ENCODE peak calls at places on chromosome 14, in seven cellular contexts. V is AG04450; U is T follicular helper cell; Z is AG08396; S is tibial artery; A is activated CD4-positive, CD25-positive, alpha-beta regulatory T cell; R is WTC11. N is an unnamed sample.

GRCh38 chr14:76664790-76665189 is 96.5 kb upstream of the VASH1 start:
- DNase-seq in U (no peak), Z (no peak), A (no peak), R (no peak), V (no peak), S (no peak), N (no peak)

GRCh38 chr14:75563931-75564330 is 14.5 kb upstream of the FLVCR2 start:
- DNase-seq in S (no peak), R (no peak), V (no peak), A (no peak), Z (no peak), U (no peak), N (no peak)

GRCh38 chr14:72128629-72129028 is 196.4 kb downstream of the RGS6 start:
- DNase-seq in Z (no peak), U (no peak), S (no peak), A (no peak), R (no peak), V (no peak), N (no peak)

GRCh38 chr14:58238252-58239247 is 6.1 kb upstream of the PSMA3 start:
- DNase-seq in A (no peak), R (no peak), V (peak), U (no peak), S (peak), Z (peak), N (no peak)

GRCh38 chr14:106390401-106390800 is 864.0 kb downstream of the TMEM121 start:
- DNase-seq in V (no peak), S (no peak), A (no peak), R (no peak), U (no peak), Z (no peak), N (no peak)

GRCh38 chr14:64296561-64296960 is 2.4 kb upstream of the ESR2 start:
- DNase-seq in V (no peak), A (no peak), S (no peak), R (no peak), U (no peak), Z (no peak), N (no peak)

GRCh38 chr14:32933623-32933942 is 5.1 kb upstream of the NPAS3 start:
- DNase-seq in A (no peak), Z (peak), R (peak), S (no peak), U (no peak), V (no peak), N (no peak)

GRCh38 chr14:105305350-105305749 is 4.5 kb upstream of the BRF1 start:
- DNase-seq in V (no peak), R (no peak), S (no peak), U (no peak), A (no peak), Z (no peak), N (no peak)